ENCODE peak calls at places on chromosome 4, in six cellular contexts. O is neuronal stem cell; L is CD4-positive, alpha-beta memory T cell; T is stimulated activated CD8-positive, alpha-beta memory T cell treated with anti-CD3 and anti-CD28 coated beads, Interleukin-4, amount 100 ng/mL, for 48 hours; M is NCI-H2107; Z is NCI-H1694. P is an unnamed sample.

GRCh38 chr4:184762100-184762499 is 28.2 kb upstream of the CENPU start:
- DNase-seq in O (no peak), L (peak), T (peak), M (no peak), Z (no peak), P (peak)

GRCh38 chr4:58587856-58588255 is 1477.7 kb upstream of the IGFBP7 start:
- DNase-seq in O (no peak), L (no peak), T (no peak), M (no peak), Z (no peak), P (no peak)

GRCh38 chr4:186845137-186845842 is 121.6 kb upstream of the FAT1 start:
- DNase-seq in O (no peak), L (no peak), T (no peak), M (no peak), Z (no peak), P (no peak)

GRCh38 chr4:107492566-107492965 is 227.5 kb downstream of the PAPSS1 start:
- DNase-seq in O (no peak), L (no peak), T (no peak), M (no peak), Z (no peak), P (no peak)

GRCh38 chr4:121510260-121510942 is 129.6 kb upstream of the QRFPR start:
- DNase-seq in O (no peak), L (no peak), T (no peak), M (no peak), Z (no peak), P (no peak)

GRCh38 chr4:1014395-1015167 is 3.2 kb downstream of the FGFRL1 start:
- DNase-seq in O (no peak), L (no peak), T (no peak), M (no peak), Z (no peak), P (no peak)

GRCh38 chr4:113446019-113446418 is 315.5 kb downstream of the CAMK2D start:
- DNase-seq in O (no peak), L (no peak), T (no peak), M (no peak), Z (no peak), P (no peak)

GRCh38 chr4:186500721-186501304 is 54.6 kb downstream of the MTNR1A start:
- DNase-seq in O (no peak), L (no peak), T (no peak), M (no peak), Z (no peak), P (no peak)

GRCh38 chr4:41039312-41039711 is 175.0 kb downstream of the APBB2 start:
- DNase-seq in O (no peak), L (no peak), T (no peak), M (no peak), Z (no peak), P (no peak)

GRCh38 chr4:28209371-28209924 is 1348.8 kb downstream of the STIM2 start:
- DNase-seq in O (no peak), L (no peak), T (no peak), M (no peak), Z (no peak), P (no peak)

GRCh38 chr4:148415500-148415899 is 26.7 kb downstream of the NR3C2 start:
- DNase-seq in O (no peak), L (no peak), T (no peak), M (no peak), Z (no peak), P (no peak)

P was measured in activated CD8-positive, alpha-beta T cell treated with anti-CD3 and anti-CD28 coated beads, Interleukin-2, amount 10 ng/mL, durations not matched to agents 7 days and 5 days.